ENCODE peak calls at places on chromosomes 6 and 20, in seven cellular contexts. E is breast epithelium; O is naive thymus-derived CD4-positive, alpha-beta T cell; K is psoas muscle; Y is prostate gland; H is tibial nerve; G is CD4-positive, alpha-beta memory T cell. D is an unnamed sample. For H3K27me3, H3K9me3 and H3K4me1, the result is how much of the 10 kb centered on the place peaks cover.

GRCh38 chr6:32086661-32087573 is 22.2 kb downstream of the TNXB start:
- DNase-seq in E (no peak), O (no peak), K (peak), Y (no peak), H (no peak), G (no peak), D (no peak)

GRCh38 chr20:32532246-32532645 is 52.9 kb downstream of the NOL4L start:
- DNase-seq in E (no peak), O (no peak), K (no peak), Y (no peak), H (no peak), G (no peak), D (no peak)

GRCh38 chr6:113649276-113649675 is 207.9 kb upstream of the MARCKS start:
- DNase-seq in E (no peak), O (no peak), K (no peak), Y (peak), H (no peak), G (no peak), D (no peak)

GRCh38 chr6:80094017-80094416 is 12.5 kb upstream of the BCKDHB start:
- DNase-seq in E (no peak), O (peak), K (no peak), Y (no peak), H (no peak), G (peak), D (peak)

GRCh38 chr6:92047886-92048285 is 1371.5 kb downstream of the EPHA7 start:
- DNase-seq in E (no peak), O (no peak), K (no peak), Y (no peak), H (no peak), G (no peak), D (no peak)

GRCh38 chr20:44745560-44746366 is at the start of gene KCNK15:
- DNase-seq in E (no peak), O (peak), K (peak), Y (no peak), H (no peak), G (peak), D (no peak)

GRCh38 chr20:58054082-58054481 is 174.4 kb downstream of the ANKRD60 start:
- DNase-seq in E (no peak), O (no peak), K (no peak), Y (no peak), H (no peak), G (no peak), D (no peak)

GRCh38 chr6:90284236-90284744 is 12.4 kb downstream of the BACH2 start:
- DNase-seq in E (no peak), O (no peak), K (no peak), Y (no peak), H (no peak), G (peak), D (peak)

GRCh38 chr20:49979030-49979832 is 3.5 kb upstream of the SNAI1 start:
- DNase-seq in E (no peak), O (peak), K (peak), Y (no peak), H (no peak), G (peak), D (peak)

GRCh38 chr6:135555550-135555949 is 58.0 kb upstream of the AHI1 start:
- DNase-seq in E (no peak), O (no peak), K (no peak), Y (no peak), H (no peak), G (no peak), D (no peak)

GRCh38 chr6:9405369-9405768 is 970.0 kb upstream of the SLC35B3 start:
- DNase-seq in E (no peak), O (no peak), K (no peak), Y (no peak), H (no peak), G (no peak), D (no peak)

GRCh38 chr6:47780510-47781356 is 1.1 kb upstream of the OPN5 start:
- DNase-seq in E (no peak), O (peak), K (no peak), Y (peak), H (no peak), G (peak), D (no peak)

GRCh38 chr6:130320908-130321307 is 44.9 kb upstream of the TMEM200A start:
- DNase-seq in E (no peak), O (no peak), K (no peak), Y (no peak), H (no peak), G (no peak), D (no peak)

GRCh38 chr6:3566812-3567211 is 110.0 kb upstream of the SLC22A23 start:
- DNase-seq in E (no peak), O (no peak), K (no peak), Y (no peak), H (no peak), G (no peak), D (no peak)

GRCh38 chr6:106974999-106975698 is 620 bp upstream of the CD24 start:
- DNase-seq in E (peak), O (no peak), K (peak), Y (peak), H (no peak), G (no peak), D (no peak)

GRCh38 chr6:31597006-31597405 is 4.2 kb upstream of the NCR3 start:
- DNase-seq in E (no peak), O (peak), K (no peak), Y (no peak), H (no peak), G (peak), D (peak)

GRCh38 chr20:1702288-1702687 is 44.7 kb upstream of the SIRPG start:
- DNase-seq in E (no peak), O (no peak), K (no peak), Y (no peak), H (no peak), G (no peak), D (no peak)

GRCh38 chr6:111804627-111805235 is 68.5 kb downstream of the FYN start:
- DNase-seq in E (no peak), O (peak), K (no peak), Y (no peak), H (no peak), G (peak), D (peak)

GRCh38 chr6:28443112-28443773 is at the start of gene ZSCAN23:
- DNase-seq in E (peak), O (peak), K (peak), Y (peak), H (peak), G (peak), D (peak)

GRCh38 chr6:45350186-45350585 is 22.1 kb downstream of the RUNX2 start:
- DNase-seq in E (no peak), O (no peak), K (no peak), Y (no peak), H (no peak), G (no peak), D (no peak)

GRCh38 chr6:169702640-169703246 is 817 bp downstream of the C6orf120 start:
- DNase-seq in E (no peak), O (no peak), K (no peak), Y (peak), H (no peak), G (peak), D (peak)

GRCh38 chr20:50029697-50030428 is 47.1 kb downstream of the SNAI1 start:
- DNase-seq in E (no peak), O (no peak), K (peak), Y (no peak), H (peak), G (no peak), D (no peak)

GRCh38 chr6:108119212-108120141 is 44.9 kb upstream of the OSTM1 start:
- DNase-seq in E (no peak), O (no peak), K (no peak), Y (no peak), H (no peak), G (no peak), D (no peak)

GRCh38 chr6:108117427-108118358 is 43.2 kb upstream of the OSTM1 start:
- DNase-seq in E (no peak), O (no peak), K (peak), Y (no peak), H (no peak), G (peak), D (no peak)

GRCh38 chr6:108118359-108118724 is 43.8 kb upstream of the OSTM1 start:
- DNase-seq in E (no peak), O (no peak), K (no peak), Y (no peak), H (no peak), G (no peak), D (no peak)

GRCh38 chr6:108120311-108120710 is 45.5 kb upstream of the NR2E1 start:
- DNase-seq in E (no peak), O (no peak), K (no peak), Y (no peak), H (no peak), G (no peak), D (no peak)

GRCh38 chr6:108118791-108119211 is 44.3 kb upstream of the OSTM1 start:
- DNase-seq in E (no peak), O (no peak), K (no peak), Y (no peak), H (no peak), G (peak), D (no peak)
- H3K27me3 ChIP-seq in E (under half), O (under half), K (half or more), Y (under half), H (under half), G (half or more), D (half or more)

GRCh38 chr20:30484749-30485070 is 772.8 kb upstream of the DEFB115 start:
- DNase-seq in E (no peak), O (no peak), K (no peak), Y (no peak), H (no peak), G (no peak), D (no peak)
- H3K9me3 ChIP-seq in E (under half), O (under half), K (under half), Y (under half), H (under half), G (under half), D (under half)

GRCh38 chr6:44255848-44256247 is 1.5 kb downstream of the SLC35B2 start:
- DNase-seq in E (no peak), O (no peak), K (peak), Y (no peak), H (no peak), G (no peak), D (no peak)
- H3K4me1 ChIP-seq in E (under half), O (under half), K (under half), Y (under half), H (under half), G (under half), D (under half)

DNA sequence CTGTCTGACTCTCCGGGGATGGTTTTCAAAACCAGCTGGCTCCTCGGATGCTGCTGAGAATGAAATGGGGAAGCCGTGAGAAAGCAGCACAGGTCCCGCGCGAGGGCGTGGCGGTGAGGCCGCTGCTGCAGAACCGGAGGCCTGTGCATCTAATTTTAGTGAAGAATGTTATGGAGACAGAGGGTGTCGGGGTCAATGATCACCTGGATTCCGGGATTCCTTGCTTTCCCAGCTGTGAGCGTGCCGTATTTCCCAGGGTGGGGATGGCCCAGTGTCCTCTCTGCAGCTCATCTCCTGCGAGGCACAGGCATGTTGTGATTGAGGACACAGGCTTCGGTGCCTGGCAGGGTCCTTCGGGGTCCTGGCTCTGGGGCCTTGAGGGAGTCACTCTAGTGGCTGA is 348.0 kb downstream of the CDH4 start:
- DNase-seq in E (no peak), O (no peak), K (no peak), Y (no peak), H (no peak), G (no peak), D (no peak)
- H3K27me3 ChIP-seq in E (under half), O (under half), K (under half), Y (under half), H (under half), G (under half), D (under half)

DNA sequence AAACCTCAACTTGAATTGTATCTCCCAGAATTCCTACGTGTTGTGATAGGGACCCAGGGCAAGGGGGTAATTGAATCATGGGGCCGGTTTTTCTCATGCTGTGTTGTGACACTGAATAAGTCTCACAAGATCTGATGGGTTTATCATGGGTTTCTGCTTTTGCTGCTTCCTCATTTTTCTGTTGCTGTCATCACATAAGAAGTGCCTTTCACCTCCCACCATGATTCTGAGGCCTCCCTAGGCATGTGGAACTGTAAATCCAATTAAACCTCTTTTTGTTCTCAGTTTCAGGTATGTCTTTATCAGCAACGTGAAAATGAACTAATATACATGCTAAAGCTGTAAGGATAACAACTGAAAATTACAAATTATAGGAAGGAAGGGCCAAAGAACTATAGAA is 88.3 kb downstream of the CDYL start:
- DNase-seq in E (no peak), O (no peak), K (no peak), Y (no peak), H (no peak), G (no peak), D (no peak)
- H3K9me3 ChIP-seq in E (under half), O (under half), K (under half), Y (under half), H (under half), G (under half), D (under half)